ENCODE peak calls at places on chromosomes 2 and 18, in six cellular contexts. S is transverse colon; W is uterus; H is activated CD4-positive, CD25-positive, alpha-beta regulatory T cell treated with anti-CD3 and anti-CD28 coated beads, Interleukin-2, amount 50 U/mL, for 72 hours; F is Karpas-422; C is head of caudate nucleus. O is an unnamed sample.

GRCh38 chr2:49369650-49370049 is 215.3 kb upstream of the FSHR start:
- DNase-seq in C (no peak), H (no peak), F (no peak), W (no peak), S (no peak), O (no peak)

GRCh38 chr2:120541553-120541932 is 194.1 kb upstream of the GLI2 start:
- DNase-seq in C (no peak), F (no peak), W (no peak), S (no peak), H (no peak), O (peak; percentile 93)

GRCh38 chr2:98823196-98824166 is 92.5 kb upstream of the MGAT4A start:
- DNase-seq in C (peak; percentile 46), W (no peak), F (no peak), S (no peak), H (no peak), O (no peak)

GRCh38 chr2:183487316-183487715 is 363.1 kb downstream of the NUP35 start:
- DNase-seq in H (no peak), C (no peak), W (no peak), F (no peak), S (no peak), O (no peak)

GRCh38 chr18:37381554-37381953 is 184.0 kb downstream of the CELF4 start:
- DNase-seq in H (no peak), S (no peak), W (no peak), F (no peak), C (no peak), O (no peak)

GRCh38 chr2:61887684-61888303 is 662 bp downstream of the CCT4 start:
- DNase-seq in W (no peak), H (no peak), F (peak; percentile 74), S (no peak), C (no peak), O (no peak)

GRCh38 chr2:23293063-23293462 is 91.9 kb upstream of the KLHL29 start:
- DNase-seq in H (no peak), S (no peak), W (peak; percentile 31), F (no peak), C (no peak), O (peak; percentile 28)

GRCh38 chr18:6747646-6748045 is 18.1 kb downstream of the ARHGAP28 start:
- DNase-seq in H (no peak), C (no peak), W (no peak), S (no peak), F (no peak), O (no peak)

GRCh38 chr18:1488394-1488793 is 583.7 kb downstream of the ADCYAP1 start:
- DNase-seq in F (no peak), H (no peak), C (no peak), S (no peak), W (no peak), O (no peak)

GRCh38 chr2:20635096-20635475 is 15.8 kb downstream of the HS1BP3 start:
- DNase-seq in F (no peak), H (no peak), C (no peak), W (no peak), S (no peak), O (peak; percentile 18)

GRCh38 chr2:135132314-135132713 is 80.2 kb downstream of the RAB3GAP1 start:
- DNase-seq in F (no peak), S (no peak), H (no peak), W (no peak), C (no peak), O (no peak)

O was measured in psoas muscle.